ENCODE peak calls at places on chromosomes 6 and 20, in six cellular contexts. O is ovary, C is HepG2, U is stomach, A is SK-N-SH, N is suprapubic skin. X is an unnamed sample.

GRCh38 chr6:53857318-53858094 is 62.7 kb downstream of the LRRC1 start:
- DNase-seq in O (no peak), C (no peak), U (no peak), A (no peak), N (no peak), X (no peak)

GRCh38 chr6:138546733-138547185 is 47.5 kb upstream of the NHSL1 start:
- DNase-seq in O (no peak), C (peak), U (no peak), A (no peak), N (no peak), X (no peak)

GRCh38 chr6:82185948-82186347 is 61.6 kb downstream of the IBTK start:
- DNase-seq in O (no peak), C (no peak), U (no peak), A (no peak), N (no peak), X (no peak)

GRCh38 chr6:9292975-9293374 is 857.6 kb upstream of the SLC35B3 start:
- DNase-seq in O (no peak), C (no peak), U (no peak), A (no peak), N (no peak), X (no peak)

GRCh38 chr20:3686867-3687321 is 5.1 kb upstream of the ADAM33 start:
- DNase-seq in O (peak), C (no peak), U (peak), A (no peak), N (peak), X (peak)

GRCh38 chr20:2930538-2930937 is 57.3 kb downstream of the PTPRA start:
- DNase-seq in O (no peak), C (no peak), U (no peak), A (no peak), N (no peak), X (no peak)

GRCh38 chr6:116633685-116634084 is 17.4 kb downstream of the RSPH4A start:
- DNase-seq in O (no peak), C (peak), U (no peak), A (peak), N (no peak), X (no peak)

GRCh38 chr20:11260611-11261010 is 586.8 kb upstream of the JAG1 start:
- DNase-seq in O (no peak), C (no peak), U (no peak), A (no peak), N (no peak), X (no peak)

GRCh38 chr20:56616704-56617103 is 12.4 kb upstream of the TFAP2C start:
- DNase-seq in O (no peak), C (no peak), U (no peak), A (no peak), N (no peak), X (no peak)

GRCh38 chr20:33679758-33680485 is 5.7 kb upstream of the NECAB3 start:
- DNase-seq in O (no peak), C (no peak), U (no peak), A (no peak), N (no peak), X (no peak)

GRCh38 chr20:48614593-48615274 is 213.1 kb downstream of the PREX1 start:
- DNase-seq in O (no peak), C (no peak), U (no peak), A (no peak), N (peak), X (peak)

GRCh38 chr6:55497694-55498093 is 81.3 kb downstream of the HMGCLL1 start:
- DNase-seq in O (no peak), C (no peak), U (no peak), A (no peak), N (no peak), X (no peak)

GRCh38 chr20:32427996-32428395 is 69.9 kb downstream of the ASXL1 start:
- DNase-seq in O (no peak), C (no peak), U (no peak), A (peak), N (no peak), X (no peak)

GRCh38 chr6:42978487-42978792 is 541 bp downstream of the PEX6 start:
- DNase-seq in O (peak), C (no peak), U (no peak), A (no peak), N (peak), X (no peak)

GRCh38 chr6:128723667-128724066 is 159.3 kb upstream of the LAMA2 start:
- DNase-seq in O (no peak), C (no peak), U (no peak), A (no peak), N (no peak), X (no peak)

GRCh38 chr20:57880155-57880648 is 170.4 kb upstream of the PMEPA1 start:
- DNase-seq in O (no peak), C (no peak), U (no peak), A (no peak), N (no peak), X (peak)

GRCh38 chr6:105519954-105520353 is 117.1 kb upstream of the PREP start:
- DNase-seq in O (no peak), C (no peak), U (no peak), A (no peak), N (no peak), X (no peak)

GRCh38 chr6:10266462-10266861 is 148.4 kb downstream of the TFAP2A start:
- DNase-seq in O (no peak), C (no peak), U (no peak), A (no peak), N (no peak), X (no peak)

GRCh38 chr20:53872561-53873248 is 197.7 kb downstream of the BCAS1 start:
- DNase-seq in O (no peak), C (no peak), U (no peak), A (no peak), N (no peak), X (no peak)

GRCh38 chr6:148414836-148415235 is 72.2 kb downstream of the SASH1 start:
- DNase-seq in O (no peak), C (no peak), U (no peak), A (no peak), N (no peak), X (no peak)

GRCh38 chr6:42007753-42008528 is 42.4 kb upstream of the TAF8 start:
- DNase-seq in O (no peak), C (no peak), U (no peak), A (no peak), N (no peak), X (no peak)

GRCh38 chr20:31594558-31595379 is 10.3 kb upstream of the ID1 start:
- DNase-seq in O (no peak), C (peak), U (peak), A (no peak), N (no peak), X (no peak)

GRCh38 chr20:62816879-62817873 is at the start of gene COL9A3:
- DNase-seq in O (no peak), C (peak), U (no peak), A (peak), N (no peak), X (no peak)

GRCh38 chr6:159525445-159526031 is 167.5 kb downstream of the SOD2 start:
- DNase-seq in O (no peak), C (no peak), U (no peak), A (no peak), N (no peak), X (no peak)

GRCh38 chr6:166494757-166495486 is 91.6 kb downstream of the RAMACL start:
- DNase-seq in O (no peak), C (no peak), U (no peak), A (no peak), N (no peak), X (peak)

GRCh38 chr6:129671442-129672344 is 38.3 kb downstream of the ARHGAP18 start:
- DNase-seq in O (no peak), C (peak), U (no peak), A (no peak), N (no peak), X (no peak)

GRCh38 chr6:166046982-166047381 is 120.7 kb downstream of the TBXT start:
- DNase-seq in O (no peak), C (no peak), U (no peak), A (no peak), N (no peak), X (no peak)

GRCh38 chr6:63883597-63883996 is 248.0 kb downstream of the PHF3 start:
- DNase-seq in O (no peak), C (no peak), U (no peak), A (no peak), N (no peak), X (no peak)

GRCh38 chr20:16615199-16615598 is 42.0 kb upstream of the KIF16B start:
- DNase-seq in O (peak), C (no peak), U (no peak), A (peak), N (no peak), X (no peak)

GRCh38 chr6:14674458-14674857 is 556.9 kb downstream of the CD83 start:
- DNase-seq in O (no peak), C (no peak), U (no peak), A (no peak), N (no peak), X (no peak)

GRCh38 chr6:150417899-150418824 is 49.4 kb downstream of the IYD start:
- DNase-seq in O (no peak), C (peak), U (no peak), A (peak), N (no peak), X (no peak)

GRCh38 chr6:30864325-30864724 is 20.0 kb upstream of the DDR1 start:
- DNase-seq in O (no peak), C (no peak), U (no peak), A (no peak), N (no peak), X (no peak)

GRCh38 chr20:528923-529594 is 14.5 kb downstream of the CSNK2A1 start:
- DNase-seq in O (no peak), C (no peak), U (no peak), A (no peak), N (no peak), X (no peak)

GRCh38 chr20:7586481-7586880 is 353.8 kb downstream of the HAO1 start:
- DNase-seq in O (no peak), C (no peak), U (no peak), A (no peak), N (no peak), X (no peak)

GRCh38 chr6:99282479-99283062 is 66.9 kb downstream of the FAXC start:
- DNase-seq in O (no peak), C (no peak), U (no peak), A (peak), N (no peak), X (no peak)

GRCh38 chr20:6038256-6038655 is 15.6 kb downstream of the LRRN4 start:
- DNase-seq in O (no peak), C (no peak), U (no peak), A (no peak), N (no peak), X (no peak)

GRCh38 chr6:111692327-111693164 is 86.9 kb upstream of the TRAF3IP2 start:
- DNase-seq in O (no peak), C (peak), U (peak), A (peak), N (no peak), X (peak)

DNA sequence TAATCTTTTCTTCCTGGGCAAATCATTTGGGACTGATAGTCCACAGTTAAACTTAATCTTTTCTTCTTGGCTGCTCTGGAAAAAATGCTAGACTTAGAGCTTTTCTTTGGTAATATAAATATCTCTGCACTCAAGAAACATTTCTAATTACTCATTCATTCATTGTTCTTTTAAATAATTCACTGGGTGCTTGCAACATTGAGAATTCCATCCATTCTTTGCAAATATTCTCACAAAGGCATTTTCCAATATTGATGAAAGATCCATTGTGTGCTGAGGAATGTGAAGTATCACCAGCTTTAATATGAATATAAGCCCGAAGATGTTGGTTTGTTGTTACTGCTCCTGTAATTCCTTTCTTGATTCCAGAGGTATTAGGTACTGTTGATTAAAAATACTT is 38.4 kb downstream of the AKAP7 start:
- DNase-seq in O (no peak), C (peak), U (no peak), A (no peak), N (no peak), X (no peak)
- TF ChIP-seq EP300 in O (no peak), C (no peak), U (no peak), A (no peak), N (no peak), X (no peak)

DNA sequence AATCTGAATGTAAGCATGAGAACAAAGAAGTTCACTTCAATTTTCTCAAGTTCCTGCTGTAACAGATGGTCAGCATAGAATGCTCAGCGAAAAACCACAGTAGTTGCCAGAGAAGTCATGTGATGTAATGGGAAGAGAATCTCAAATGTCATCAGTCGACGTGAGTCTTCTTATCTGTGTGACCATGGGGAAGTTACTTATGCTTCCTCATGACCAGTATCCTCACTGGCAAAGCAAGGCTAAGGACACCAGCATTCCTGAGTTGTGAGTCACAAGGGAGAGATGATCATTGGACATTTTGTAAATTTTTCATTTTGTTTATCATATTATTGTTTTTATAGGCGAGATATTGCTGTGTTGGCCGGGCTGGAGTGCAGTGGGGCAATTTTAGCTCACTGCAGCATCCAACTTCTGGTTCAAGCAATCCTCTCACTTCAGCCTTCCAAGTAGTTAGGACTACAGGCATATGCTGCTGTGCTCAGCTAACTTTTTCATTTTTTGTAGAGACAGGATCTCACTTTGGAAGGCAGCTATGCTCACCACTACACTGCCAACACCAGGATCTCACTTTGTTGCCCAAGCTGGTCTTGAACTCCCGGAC is 21.9 kb downstream of the SGK1 start:
- DNase-seq in O (peak), C (peak), U (no peak), A (no peak), N (no peak), X (peak)
- TF ChIP-seq EP300 in O (peak), C (no peak), U (no peak), A (peak), N (no peak), X (peak)

GRCh38 chr6:142886431-142887170 is 58.4 kb downstream of the HIVEP2 start:
- DNase-seq in O (no peak), C (peak), U (no peak), A (no peak), N (no peak), X (no peak)
- TF ChIP-seq EP300 in O (no peak), C (no peak), U (no peak), A (no peak), N (no peak), X (no peak)

GRCh38 chr6:33745558-33745957 is 1.1 kb downstream of the IP6K3 start:
- DNase-seq in O (no peak), C (peak), U (no peak), A (no peak), N (no peak), X (peak)
- TF ChIP-seq EP300 in O (no peak), C (no peak), U (no peak), A (no peak), N (no peak), X (peak)

DNA sequence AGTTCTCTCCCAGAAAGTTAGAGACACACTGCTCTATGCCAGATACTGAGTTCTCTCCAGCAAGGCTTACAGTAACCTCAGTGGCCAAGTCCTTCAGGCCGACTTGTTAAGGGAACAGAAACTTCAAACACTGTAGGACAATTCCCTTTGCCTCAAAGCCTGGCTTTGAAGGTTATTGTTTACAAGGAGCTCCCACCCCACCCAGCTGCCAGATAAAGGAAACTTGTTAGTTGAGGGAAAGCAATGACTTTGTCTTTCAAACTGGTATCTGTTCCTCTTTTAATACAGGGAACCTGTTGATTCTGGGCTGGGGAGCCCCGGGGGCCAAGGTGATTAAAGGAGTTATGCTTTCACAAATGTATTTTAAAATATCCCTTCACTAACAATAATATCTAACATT is 27.7 kb upstream of the CDKN1A start:
- DNase-seq in O (no peak), C (peak), U (no peak), A (no peak), N (no peak), X (no peak)
- TF ChIP-seq EP300 in O (no peak), C (no peak), U (no peak), A (no peak), N (no peak), X (no peak)

GRCh38 chr6:20438462-20439070 is 36.9 kb downstream of the E2F3 start:
- DNase-seq in O (no peak), C (no peak), U (no peak), A (no peak), N (no peak), X (no peak)
- TF ChIP-seq EP300 in O (no peak), C (no peak), U (no peak), A (no peak), N (no peak), X (no peak)

DNA sequence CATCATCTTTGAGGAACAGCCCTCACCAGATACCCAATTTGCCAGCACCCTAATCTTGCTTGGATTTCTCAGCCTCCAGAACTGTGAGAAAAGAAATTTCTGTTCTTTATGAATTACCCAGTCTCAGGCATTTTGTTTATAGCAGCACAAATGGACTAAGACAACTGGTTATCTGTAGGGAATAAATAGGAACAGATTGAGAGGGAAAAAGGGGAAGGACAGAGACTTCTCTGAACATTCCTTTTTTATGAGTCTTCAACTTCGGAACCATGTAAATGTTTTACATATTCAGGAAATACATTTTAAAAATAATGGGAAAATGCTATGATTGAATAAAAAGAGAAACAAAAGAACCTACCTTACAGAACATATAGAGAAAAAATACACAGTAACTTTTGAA is 20.9 kb downstream of the KCTD20 start:
- DNase-seq in O (no peak), C (no peak), U (no peak), A (no peak), N (no peak), X (no peak)
- TF ChIP-seq EP300 in O (no peak), C (no peak), U (no peak), A (no peak), N (no peak), X (no peak)

GRCh38 chr6:22819209-22819608 is 249.8 kb downstream of the HDGFL1 start:
- DNase-seq in O (no peak), C (no peak), U (no peak), A (no peak), N (no peak), X (no peak)
- TF ChIP-seq EP300 in O (no peak), C (no peak), U (no peak), A (no peak), N (no peak), X (no peak)

GRCh38 chr6:5111626-5112025 is 26.5 kb downstream of the PPP1R3G start:
- DNase-seq in O (no peak), C (no peak), U (no peak), A (no peak), N (no peak), X (peak)

GRCh38 chr6:5112065-5112799 is 27.1 kb downstream of the PPP1R3G start:
- DNase-seq in O (no peak), C (no peak), U (no peak), A (no peak), N (no peak), X (peak)

GRCh38 chr6:5116243-5116991 is 31.3 kb downstream of the PPP1R3G start:
- DNase-seq in O (no peak), C (no peak), U (no peak), A (no peak), N (no peak), X (no peak)

GRCh38 chr6:5113096-5113495 is 28.0 kb downstream of the PPP1R3G start:
- DNase-seq in O (no peak), C (no peak), U (no peak), A (no peak), N (no peak), X (no peak)

GRCh38 chr6:5115168-5115567 is 30.0 kb downstream of the PPP1R3G start:
- DNase-seq in O (no peak), C (peak), U (no peak), A (no peak), N (no peak), X (no peak)
- TF ChIP-seq EP300 in O (no peak), C (peak), U (no peak), A (no peak), N (no peak), X (no peak)

GRCh38 chr20:19397676-19398075 is 185.2 kb downstream of the SLC24A3 start:
- DNase-seq in O (no peak), C (no peak), U (no peak), A (no peak), N (no peak), X (no peak)

GRCh38 chr20:19392344-19393140 is 180.1 kb downstream of the SLC24A3 start:
- DNase-seq in O (no peak), C (no peak), U (no peak), A (no peak), N (no peak), X (no peak)

GRCh38 chr20:19401096-19401495 is 188.7 kb downstream of the SLC24A3 start:
- DNase-seq in O (no peak), C (no peak), U (no peak), A (no peak), N (no peak), X (no peak)

GRCh38 chr20:19396466-19397081 is 184.1 kb downstream of the SLC24A3 start:
- DNase-seq in O (no peak), C (no peak), U (no peak), A (no peak), N (no peak), X (no peak)
- TF ChIP-seq EP300 in O (no peak), C (no peak), U (no peak), A (no peak), N (no peak), X (no peak)